ENCODE peak calls at places on chromosomes 7 and 10, in four cellular contexts. C is brain microvascular endothelial cell, O is lower lobe of right lung, Q is IMR-90. Y is an unnamed sample.

GRCh38 chr7:140390466-140391190 is 7.7 kb downstream of the SLC37A3 start:
- DNase-seq in C (no peak), O (no peak), Q (peak), Y (no peak)

GRCh38 chr10:129918401-129918800 is 45.7 kb downstream of the EBF3 start:
- DNase-seq in C (no peak), O (no peak), Q (no peak), Y (no peak)

GRCh38 chr7:112484671-112485097 is 3.9 kb downstream of the LSMEM1 start:
- DNase-seq in C (peak), O (no peak), Q (peak), Y (no peak)

GRCh38 chr7:149869291-149869650 is 4.5 kb upstream of the ATP6V0E2 start:
- DNase-seq in C (no peak), O (no peak), Q (no peak), Y (no peak)

GRCh38 chr7:157211710-157212109 is 73.0 kb downstream of the UBE3C start:
- DNase-seq in C (peak), O (no peak), Q (peak), Y (no peak)

GRCh38 chr7:24657980-24658379 is 84.7 kb downstream of the PALS2 start:
- DNase-seq in C (no peak), O (no peak), Q (no peak), Y (no peak)

GRCh38 chr7:1378610-1379180 is 80.6 kb downstream of the MICALL2 start:
- DNase-seq in C (no peak), O (no peak), Q (no peak), Y (no peak)

GRCh38 chr10:91796332-91797076 is 1.7 kb upstream of the TNKS2 start:
- DNase-seq in C (no peak), O (peak), Q (no peak), Y (peak)

GRCh38 chr10:501596-501995 is 187.9 kb downstream of the DIP2C start:
- DNase-seq in C (no peak), O (no peak), Q (no peak), Y (peak)

GRCh38 chr7:139124084-139124914 is 14.8 kb upstream of the ZC3HAV1 start:
- DNase-seq in C (no peak), O (no peak), Q (no peak), Y (no peak)

GRCh38 chr10:77849039-77849664 is 77.4 kb downstream of the DLG5 start:
- DNase-seq in C (no peak), O (no peak), Q (no peak), Y (peak)

GRCh38 chr7:133669061-133669455 is 416.2 kb downstream of the EXOC4 start:
- DNase-seq in C (no peak), O (no peak), Q (no peak), Y (no peak)

GRCh38 chr7:39172137-39172536 is 194.4 kb downstream of the POU6F2 start:
- DNase-seq in C (no peak), O (no peak), Q (no peak), Y (peak)

GRCh38 chr7:87267239-87267900 is 47.8 kb upstream of the TMEM243 start:
- DNase-seq in C (no peak), O (no peak), Q (no peak), Y (no peak)

GRCh38 chr10:33537066-33537465 is 202.6 kb upstream of the NRP1 start:
- DNase-seq in C (no peak), O (no peak), Q (peak), Y (no peak)

GRCh38 chr7:95549818-95550529 is 46.3 kb downstream of the PDK4 start:
- DNase-seq in C (peak), O (peak), Q (peak), Y (peak)

GRCh38 chr7:19713676-19714075 is 4.8 kb upstream of the POLR1F start:
- DNase-seq in C (peak), O (no peak), Q (peak), Y (peak)

GRCh38 chr10:91653214-91653875 is 20.5 kb upstream of the PPP1R3C start:
- DNase-seq in C (peak), O (no peak), Q (peak), Y (no peak)

GRCh38 chr7:73899731-73900142 is 38.8 kb downstream of the TMEM270 start:
- DNase-seq in C (peak), O (no peak), Q (peak), Y (no peak)

GRCh38 chr10:121553861-121554264 is 44.4 kb downstream of the FGFR2 start:
- DNase-seq in C (no peak), O (no peak), Q (no peak), Y (peak)

GRCh38 chr10:119388849-119389345 is 153.6 kb downstream of the RGS10 start:
- DNase-seq in C (no peak), O (no peak), Q (no peak), Y (no peak)

GRCh38 chr7:151091431-151091830 is 5.2 kb downstream of the AGAP3 start:
- DNase-seq in C (no peak), O (no peak), Q (no peak), Y (no peak)

GRCh38 chr10:119667562-119668328 is 16.6 kb downstream of the BAG3 start:
- DNase-seq in C (peak), O (no peak), Q (peak), Y (peak)

GRCh38 chr7:36683695-36684357 is 40.5 kb downstream of the AOAH start:
- DNase-seq in C (no peak), O (no peak), Q (no peak), Y (no peak)

GRCh38 chr7:36677769-36678435 is 46.4 kb downstream of the AOAH start:
- DNase-seq in C (no peak), O (no peak), Q (no peak), Y (no peak)

GRCh38 chr7:36684951-36685350 is 39.3 kb downstream of the AOAH start:
- DNase-seq in C (no peak), O (no peak), Q (no peak), Y (no peak)

GRCh38 chr7:36683111-36683510 is 41.2 kb downstream of the AOAH start:
- DNase-seq in C (no peak), O (no peak), Q (no peak), Y (no peak)

GRCh38 chr7:36682102-36682501 is 42.2 kb downstream of the AOAH start:
- DNase-seq in C (no peak), O (no peak), Q (no peak), Y (no peak)
- TF ChIP-seq CTCF in C (no peak), O (no peak), Q (no peak), Y (no peak)

GRCh38 chr10:103595933-103596726 is 102.6 kb downstream of the NEURL1 start:
- DNase-seq in C (no peak), O (no peak), Q (no peak), Y (no peak)
- TF ChIP-seq CTCF in C (no peak), O (no peak), Q (no peak), Y (no peak)

GRCh38 chr7:12888727-12889126 is 201.3 kb downstream of the ARL4A start:
- DNase-seq in C (peak), O (no peak), Q (peak), Y (no peak)

GRCh38 chr7:12882710-12883109 is 195.3 kb downstream of the ARL4A start:
- DNase-seq in C (no peak), O (no peak), Q (no peak), Y (no peak)

GRCh38 chr7:12881712-12882111 is 194.3 kb downstream of the ARL4A start:
- DNase-seq in C (no peak), O (no peak), Q (no peak), Y (no peak)

GRCh38 chr7:12884856-12885440 is 197.5 kb downstream of the ARL4A start:
- DNase-seq in C (no peak), O (no peak), Q (peak), Y (no peak)

DNA sequence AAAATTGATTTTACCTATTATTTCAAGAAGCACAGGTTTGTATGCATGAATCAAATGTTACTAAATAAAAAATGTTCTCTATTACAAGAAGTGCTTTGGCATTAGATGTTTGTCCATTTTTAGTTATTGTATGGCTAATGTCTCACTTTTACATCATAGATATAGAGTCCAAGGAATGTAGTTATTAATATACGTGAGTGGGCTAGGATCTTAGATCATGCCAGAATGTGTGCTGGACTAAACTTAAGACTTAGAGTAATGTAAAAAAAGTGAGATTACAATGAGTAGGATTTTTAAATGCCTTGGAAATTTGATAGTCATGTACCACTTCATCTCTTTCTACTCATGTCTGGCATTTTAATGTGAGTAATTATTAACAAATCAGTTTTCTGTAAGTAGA is 196.6 kb downstream of the ARL4A start:
- DNase-seq in C (no peak), O (no peak), Q (peak), Y (no peak)
- TF ChIP-seq CTCF in C (no peak), O (no peak), Q (no peak), Y (no peak)

GRCh38 chr10:58514102-58514472 is 1.4 kb downstream of the BICC1 start:
- DNase-seq in C (no peak), O (no peak), Q (no peak), Y (no peak)

GRCh38 chr10:58515296-58515956 is 2.8 kb downstream of the BICC1 start:
- DNase-seq in C (no peak), O (no peak), Q (no peak), Y (no peak)

GRCh38 chr10:58513189-58514101 is 773 bp downstream of the BICC1 start:
- DNase-seq in C (peak), O (peak), Q (peak), Y (peak)

GRCh38 chr10:58511765-58512469 is 755 bp upstream of the BICC1 start:
- DNase-seq in C (no peak), O (no peak), Q (peak), Y (no peak)

GRCh38 chr10:58512470-58513188 is at the start of gene BICC1:
- DNase-seq in C (peak), O (no peak), Q (peak), Y (peak)
- TF ChIP-seq CTCF in C (no peak), O (no peak), Q (no peak), Y (no peak)

GRCh38 chr7:114422478-114423217 is 8.0 kb downstream of the FOXP2 start:
- DNase-seq in C (no peak), O (no peak), Q (no peak), Y (no peak)
- TF ChIP-seq CTCF in C (peak), O (no peak), Q (peak), Y (peak)

DNA sequence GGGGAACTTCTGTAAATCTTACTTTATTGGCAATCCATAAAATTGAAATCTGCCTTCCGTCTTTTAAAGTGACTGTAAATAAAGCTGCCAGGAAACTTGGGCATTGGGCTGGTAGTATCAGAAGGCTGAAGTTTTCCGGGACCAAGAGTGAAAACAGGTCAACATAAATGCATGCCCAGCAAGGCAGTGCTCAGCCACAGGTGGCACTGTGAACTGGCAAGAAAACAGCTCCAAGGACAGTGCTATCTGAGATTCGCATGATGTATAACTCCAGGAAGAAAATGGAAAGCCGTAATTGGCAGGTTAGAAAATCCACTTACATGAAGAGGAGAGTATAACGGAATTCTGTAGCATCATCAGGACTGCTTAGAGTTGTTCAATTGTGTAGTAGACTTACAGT is 1.9 kb upstream of the INSYN2A start:
- DNase-seq in C (no peak), O (no peak), Q (no peak), Y (no peak)
- TF ChIP-seq CTCF in C (peak), O (no peak), Q (peak), Y (no peak)